ENCODE peak calls at places on chromosomes 13 and 19, in eight cellular contexts. One of them, this sample, is unnamed. For H3K4me1, the result is how much of the 10 kb centered on the place peaks cover.

GRCh38 chr19:7605490-7606222 is 10.0 kb downstream of the CAMSAP3 start:
- DNase-seq in CD4-positive, alpha-beta memory T cell: no peak
- DNase-seq in breast epithelium: no peak
- DNase-seq in adrenal gland: no peak
- DNase-seq in ascending aorta: no peak
- DNase-seq in tibial nerve: no peak
- DNase-seq in mesendoderm: peak
- DNase-seq in mesenchymal stem cell: peak
- DNase-seq in this sample: no peak

GRCh38 chr13:104099750-104100149 is 1033.5 kb upstream of the SLC10A2 start:
- DNase-seq in CD4-positive, alpha-beta memory T cell: no peak
- DNase-seq in breast epithelium: no peak
- DNase-seq in adrenal gland: no peak
- DNase-seq in ascending aorta: no peak
- DNase-seq in tibial nerve: no peak
- DNase-seq in mesendoderm: no peak
- DNase-seq in mesenchymal stem cell: no peak
- DNase-seq in this sample: no peak

GRCh38 chr19:7961930-7962626 is 18.6 kb upstream of the TIMM44 start:
- DNase-seq in CD4-positive, alpha-beta memory T cell: no peak
- DNase-seq in breast epithelium: no peak
- DNase-seq in adrenal gland: no peak
- DNase-seq in ascending aorta: no peak
- DNase-seq in tibial nerve: no peak
- DNase-seq in mesendoderm: no peak
- DNase-seq in mesenchymal stem cell: no peak
- DNase-seq in this sample: no peak

GRCh38 chr13:79447741-79448140 is 33.2 kb upstream of the NDFIP2 start:
- DNase-seq in CD4-positive, alpha-beta memory T cell: no peak
- DNase-seq in breast epithelium: no peak
- DNase-seq in adrenal gland: no peak
- DNase-seq in ascending aorta: no peak
- DNase-seq in tibial nerve: no peak
- DNase-seq in mesendoderm: peak
- DNase-seq in mesenchymal stem cell: no peak
- DNase-seq in this sample: no peak

GRCh38 chr13:46475586-46475991 is 77.4 kb upstream of the LRCH1 start:
- DNase-seq in CD4-positive, alpha-beta memory T cell: no peak
- DNase-seq in breast epithelium: no peak
- DNase-seq in adrenal gland: no peak
- DNase-seq in ascending aorta: no peak
- DNase-seq in tibial nerve: no peak
- DNase-seq in mesendoderm: no peak
- DNase-seq in mesenchymal stem cell: peak
- DNase-seq in this sample: no peak

GRCh38 chr13:23378009-23378632 is 55.4 kb downstream of the SACS start:
- DNase-seq in CD4-positive, alpha-beta memory T cell: peak
- DNase-seq in breast epithelium: no peak
- DNase-seq in adrenal gland: peak
- DNase-seq in ascending aorta: peak
- DNase-seq in tibial nerve: peak
- DNase-seq in mesendoderm: peak
- DNase-seq in mesenchymal stem cell: peak
- DNase-seq in this sample: no peak

GRCh38 chr13:36919833-36920611 is at the start of gene SMAD9:
- DNase-seq in CD4-positive, alpha-beta memory T cell: no peak
- DNase-seq in breast epithelium: peak
- DNase-seq in adrenal gland: peak
- DNase-seq in ascending aorta: peak
- DNase-seq in tibial nerve: peak
- DNase-seq in mesendoderm: peak
- DNase-seq in mesenchymal stem cell: peak
- DNase-seq in this sample: no peak

GRCh38 chr13:46172531-46172991 is 9.4 kb downstream of the LCP1 start:
- DNase-seq in CD4-positive, alpha-beta memory T cell: peak
- DNase-seq in breast epithelium: no peak
- DNase-seq in adrenal gland: no peak
- DNase-seq in ascending aorta: no peak
- DNase-seq in tibial nerve: no peak
- DNase-seq in mesendoderm: peak
- DNase-seq in mesenchymal stem cell: no peak
- DNase-seq in this sample: peak

GRCh38 chr19:48968179-48968661 is 3.1 kb downstream of the FTL start:
- DNase-seq in CD4-positive, alpha-beta memory T cell: no peak
- DNase-seq in breast epithelium: no peak
- DNase-seq in adrenal gland: no peak
- DNase-seq in ascending aorta: no peak
- DNase-seq in tibial nerve: no peak
- DNase-seq in mesendoderm: peak
- DNase-seq in mesenchymal stem cell: peak
- DNase-seq in this sample: no peak

GRCh38 chr19:3644351-3645066 is 17.9 kb upstream of the CACTIN start:
- DNase-seq in CD4-positive, alpha-beta memory T cell: no peak
- DNase-seq in breast epithelium: peak
- DNase-seq in adrenal gland: no peak
- DNase-seq in ascending aorta: no peak
- DNase-seq in tibial nerve: peak
- DNase-seq in mesendoderm: no peak
- DNase-seq in mesenchymal stem cell: no peak
- DNase-seq in this sample: no peak

GRCh38 chr19:16001481-16002312 is 52.9 kb downstream of the OR10H4 start:
- DNase-seq in CD4-positive, alpha-beta memory T cell: peak
- DNase-seq in breast epithelium: no peak
- DNase-seq in adrenal gland: no peak
- DNase-seq in ascending aorta: peak
- DNase-seq in tibial nerve: peak
- DNase-seq in mesendoderm: no peak
- DNase-seq in mesenchymal stem cell: peak
- DNase-seq in this sample: peak

GRCh38 chr19:7738023-7738422 is 6.1 kb upstream of the CLEC4G start:
- DNase-seq in CD4-positive, alpha-beta memory T cell: no peak
- DNase-seq in breast epithelium: no peak
- DNase-seq in adrenal gland: no peak
- DNase-seq in ascending aorta: no peak
- DNase-seq in tibial nerve: no peak
- DNase-seq in mesendoderm: no peak
- DNase-seq in mesenchymal stem cell: no peak
- DNase-seq in this sample: no peak

GRCh38 chr13:36131931-36132297 is 732 bp upstream of the DCLK1 start:
- DNase-seq in CD4-positive, alpha-beta memory T cell: no peak
- DNase-seq in breast epithelium: no peak
- DNase-seq in adrenal gland: no peak
- DNase-seq in ascending aorta: peak
- DNase-seq in tibial nerve: peak
- DNase-seq in mesendoderm: no peak
- DNase-seq in mesenchymal stem cell: no peak
- DNase-seq in this sample: no peak

GRCh38 chr13:110368408-110368807 is 61.3 kb downstream of the COL4A2 start:
- DNase-seq in CD4-positive, alpha-beta memory T cell: no peak
- DNase-seq in breast epithelium: no peak
- DNase-seq in adrenal gland: no peak
- DNase-seq in ascending aorta: no peak
- DNase-seq in tibial nerve: no peak
- DNase-seq in mesendoderm: no peak
- DNase-seq in mesenchymal stem cell: peak
- DNase-seq in this sample: no peak

GRCh38 chr19:39174142-39174541 is 22.6 kb upstream of the NCCRP1 start:
- DNase-seq in CD4-positive, alpha-beta memory T cell: no peak
- DNase-seq in breast epithelium: no peak
- DNase-seq in adrenal gland: no peak
- DNase-seq in ascending aorta: no peak
- DNase-seq in tibial nerve: no peak
- DNase-seq in mesendoderm: no peak
- DNase-seq in mesenchymal stem cell: no peak
- DNase-seq in this sample: no peak

GRCh38 chr13:46675016-46675415 is 121.9 kb downstream of the ESD start:
- DNase-seq in CD4-positive, alpha-beta memory T cell: no peak
- DNase-seq in breast epithelium: no peak
- DNase-seq in adrenal gland: no peak
- DNase-seq in ascending aorta: no peak
- DNase-seq in tibial nerve: no peak
- DNase-seq in mesendoderm: no peak
- DNase-seq in mesenchymal stem cell: no peak
- DNase-seq in this sample: no peak

GRCh38 chr13:31073859-31074718 is 87.6 kb downstream of the HSPH1 start:
- DNase-seq in CD4-positive, alpha-beta memory T cell: no peak
- DNase-seq in breast epithelium: peak
- DNase-seq in adrenal gland: no peak
- DNase-seq in ascending aorta: no peak
- DNase-seq in tibial nerve: no peak
- DNase-seq in mesendoderm: peak
- DNase-seq in mesenchymal stem cell: peak
- DNase-seq in this sample: no peak

GRCh38 chr13:77893066-77893465 is 25.6 kb downstream of the EDNRB start:
- DNase-seq in CD4-positive, alpha-beta memory T cell: no peak
- DNase-seq in breast epithelium: no peak
- DNase-seq in adrenal gland: no peak
- DNase-seq in ascending aorta: no peak
- DNase-seq in tibial nerve: no peak
- DNase-seq in mesendoderm: no peak
- DNase-seq in mesenchymal stem cell: peak
- DNase-seq in this sample: no peak

GRCh38 chr19:33366917-33367316 is 6.6 kb upstream of the CEBPG start:
- DNase-seq in CD4-positive, alpha-beta memory T cell: no peak
- DNase-seq in breast epithelium: no peak
- DNase-seq in adrenal gland: no peak
- DNase-seq in ascending aorta: no peak
- DNase-seq in tibial nerve: no peak
- DNase-seq in mesendoderm: no peak
- DNase-seq in mesenchymal stem cell: no peak
- DNase-seq in this sample: no peak
- H3K27ac ChIP-seq in CD4-positive, alpha-beta memory T cell: no peak
- H3K27ac ChIP-seq in breast epithelium: no peak
- H3K27ac ChIP-seq in adrenal gland: no peak
- H3K27ac ChIP-seq in ascending aorta: no peak
- H3K27ac ChIP-seq in tibial nerve: no peak
- H3K27ac ChIP-seq in mesendoderm: no peak
- H3K27ac ChIP-seq in mesenchymal stem cell: no peak
- H3K27ac ChIP-seq in this sample: no peak

GRCh38 chr19:51138549-51138979 is 3.5 kb upstream of the SIGLEC7 start:
- DNase-seq in CD4-positive, alpha-beta memory T cell: no peak
- DNase-seq in breast epithelium: no peak
- DNase-seq in adrenal gland: peak
- DNase-seq in ascending aorta: peak
- DNase-seq in tibial nerve: peak
- DNase-seq in mesendoderm: no peak
- DNase-seq in mesenchymal stem cell: no peak
- DNase-seq in this sample: no peak

GRCh38 chr19:51141181-51141580 is 920 bp upstream of the SIGLEC7 start:
- DNase-seq in CD4-positive, alpha-beta memory T cell: no peak
- DNase-seq in breast epithelium: no peak
- DNase-seq in adrenal gland: no peak
- DNase-seq in ascending aorta: no peak
- DNase-seq in tibial nerve: no peak
- DNase-seq in mesendoderm: no peak
- DNase-seq in mesenchymal stem cell: no peak
- DNase-seq in this sample: no peak

GRCh38 chr19:51140441-51140840 is 1.7 kb upstream of the SIGLEC7 start:
- DNase-seq in CD4-positive, alpha-beta memory T cell: no peak
- DNase-seq in breast epithelium: no peak
- DNase-seq in adrenal gland: no peak
- DNase-seq in ascending aorta: no peak
- DNase-seq in tibial nerve: no peak
- DNase-seq in mesendoderm: no peak
- DNase-seq in mesenchymal stem cell: no peak
- DNase-seq in this sample: no peak

GRCh38 chr19:51137812-51138425 is 4.2 kb upstream of the SIGLEC7 start:
- DNase-seq in CD4-positive, alpha-beta memory T cell: no peak
- DNase-seq in breast epithelium: no peak
- DNase-seq in adrenal gland: no peak
- DNase-seq in ascending aorta: peak
- DNase-seq in tibial nerve: no peak
- DNase-seq in mesendoderm: no peak
- DNase-seq in mesenchymal stem cell: no peak
- DNase-seq in this sample: no peak

DNA sequence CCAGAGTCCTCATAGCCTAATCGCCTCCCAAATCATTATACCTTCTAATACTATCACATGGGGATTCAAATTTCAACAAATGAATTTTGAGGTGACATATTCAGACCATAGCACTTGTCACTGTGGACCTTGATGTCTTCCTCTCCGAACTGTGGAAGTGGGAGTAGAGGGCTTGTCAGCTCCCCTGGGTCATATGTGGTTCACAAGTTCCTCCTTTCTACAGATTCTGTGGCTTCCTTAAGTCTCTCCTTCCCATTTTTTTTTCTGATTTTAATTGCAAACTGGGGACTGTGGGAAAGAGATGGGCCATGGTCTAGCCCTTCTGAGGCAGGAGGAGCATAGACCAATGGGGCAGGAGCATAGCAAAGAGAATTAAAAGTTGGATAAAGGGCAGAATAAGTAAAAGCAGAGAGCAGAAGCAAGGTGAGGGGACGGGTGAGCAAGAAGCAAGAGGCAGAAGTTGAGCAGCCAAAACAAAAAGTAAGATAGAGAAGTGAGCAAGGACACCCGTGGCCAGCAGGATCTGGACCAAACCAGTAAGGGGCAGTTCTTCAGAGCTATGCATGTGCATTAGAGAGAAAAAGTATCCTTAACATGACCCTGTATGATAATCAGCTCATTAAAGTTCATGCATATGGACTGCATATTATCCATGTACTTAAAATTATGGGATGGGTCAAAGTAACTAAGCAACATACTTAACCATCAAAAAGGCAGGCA is 2.6 kb upstream of the SIGLEC7 start:
- DNase-seq in CD4-positive, alpha-beta memory T cell: no peak
- DNase-seq in breast epithelium: no peak
- DNase-seq in adrenal gland: no peak
- DNase-seq in ascending aorta: no peak
- DNase-seq in tibial nerve: no peak
- DNase-seq in mesendoderm: no peak
- DNase-seq in mesenchymal stem cell: no peak
- DNase-seq in this sample: no peak
- H3K4me1 ChIP-seq in CD4-positive, alpha-beta memory T cell: under half
- H3K4me1 ChIP-seq in breast epithelium: under half
- H3K4me1 ChIP-seq in adrenal gland: under half
- H3K4me1 ChIP-seq in ascending aorta: under half
- H3K4me1 ChIP-seq in tibial nerve: under half
- H3K4me1 ChIP-seq in mesendoderm: under half
- H3K4me1 ChIP-seq in mesenchymal stem cell: under half
- H3K4me1 ChIP-seq in this sample: under half

GRCh38 chr13:43684947-43685725 is 101.6 kb downstream of the ENOX1 start:
- DNase-seq in CD4-positive, alpha-beta memory T cell: no peak
- DNase-seq in breast epithelium: no peak
- DNase-seq in adrenal gland: no peak
- DNase-seq in ascending aorta: no peak
- DNase-seq in tibial nerve: no peak
- DNase-seq in mesendoderm: no peak
- DNase-seq in mesenchymal stem cell: no peak
- DNase-seq in this sample: no peak
- H3K4me3 ChIP-seq in CD4-positive, alpha-beta memory T cell: no peak
- H3K4me3 ChIP-seq in breast epithelium: no peak
- H3K4me3 ChIP-seq in adrenal gland: no peak
- H3K4me3 ChIP-seq in ascending aorta: no peak
- H3K4me3 ChIP-seq in tibial nerve: no peak
- H3K4me3 ChIP-seq in mesendoderm: no peak
- H3K4me3 ChIP-seq in mesenchymal stem cell: no peak
- H3K4me3 ChIP-seq in this sample: no peak

GRCh38 chr19:5925830-5926459 is 11.9 kb downstream of the CAPS start:
- DNase-seq in CD4-positive, alpha-beta memory T cell: no peak
- DNase-seq in breast epithelium: no peak
- DNase-seq in adrenal gland: no peak
- DNase-seq in ascending aorta: no peak
- DNase-seq in tibial nerve: no peak
- DNase-seq in mesendoderm: no peak
- DNase-seq in mesenchymal stem cell: no peak
- DNase-seq in this sample: no peak
- H3K27ac ChIP-seq in CD4-positive, alpha-beta memory T cell: no peak
- H3K27ac ChIP-seq in breast epithelium: peak
- H3K27ac ChIP-seq in adrenal gland: no peak
- H3K27ac ChIP-seq in ascending aorta: peak
- H3K27ac ChIP-seq in tibial nerve: no peak
- H3K27ac ChIP-seq in mesendoderm: no peak
- H3K27ac ChIP-seq in mesenchymal stem cell: no peak
- H3K27ac ChIP-seq in this sample: no peak